ENCODE peak calls at places on chromosomes 7 and 10, in four cellular contexts. One of them, this sample, is unnamed. For H3K4me1, the result is how much of the 10 kb centered on the place peaks cover.

GRCh38 chr10:55509168-55509567 is 708.1 kb upstream of the PCDH15 start:
- DNase-seq in left lung: no peak
- DNase-seq in right lobe of liver: no peak
- DNase-seq in testis: no peak
- DNase-seq in this sample: no peak

GRCh38 chr7:97733276-97734206 is 1.7 kb downstream of the TAC1 start:
- DNase-seq in testis: peak
- DNase-seq in right lobe of liver: no peak
- DNase-seq in left lung: no peak
- DNase-seq in this sample: no peak

GRCh38 chr10:90642136-90642535 is 215.7 kb downstream of the HTR7 start:
- DNase-seq in testis: no peak
- DNase-seq in left lung: no peak
- DNase-seq in right lobe of liver: no peak
- DNase-seq in this sample: no peak

GRCh38 chr10:30691601-30692015 is 62.1 kb upstream of the LYZL2 start:
- DNase-seq in right lobe of liver: no peak
- DNase-seq in testis: no peak
- DNase-seq in left lung: no peak
- DNase-seq in this sample: no peak

GRCh38 chr10:62380002-62380401 is 5.8 kb downstream of the ZNF365 start:
- DNase-seq in left lung: no peak
- DNase-seq in testis: no peak
- DNase-seq in right lobe of liver: no peak
- DNase-seq in this sample: no peak

GRCh38 chr7:136114966-136115762 is 138.0 kb upstream of the MTPN start:
- DNase-seq in left lung: no peak
- DNase-seq in testis: peak
- DNase-seq in right lobe of liver: peak
- DNase-seq in this sample: peak

GRCh38 chr10:48363617-48364355 is 57.3 kb downstream of the MAPK8 start:
- DNase-seq in testis: peak
- DNase-seq in left lung: no peak
- DNase-seq in right lobe of liver: no peak
- DNase-seq in this sample: peak

GRCh38 chr10:3756360-3756740 is 28.7 kb downstream of the KLF6 start:
- DNase-seq in right lobe of liver: no peak
- DNase-seq in testis: no peak
- DNase-seq in left lung: no peak
- DNase-seq in this sample: no peak

GRCh38 chr7:137754076-137754851 is 92.5 kb downstream of the DGKI start:
- DNase-seq in right lobe of liver: no peak
- DNase-seq in testis: no peak
- DNase-seq in left lung: no peak
- DNase-seq in this sample: no peak

GRCh38 chr7:69695998-69696657 is 97.9 kb downstream of the AUTS2 start:
- DNase-seq in left lung: no peak
- DNase-seq in right lobe of liver: no peak
- DNase-seq in testis: no peak
- DNase-seq in this sample: peak

GRCh38 chr10:6200588-6201510 is 1.9 kb upstream of the PFKFB3 start:
- DNase-seq in right lobe of liver: peak
- DNase-seq in left lung: peak
- DNase-seq in testis: peak
- DNase-seq in this sample: peak

GRCh38 chr10:7667262-7668141 is 736 bp upstream of the ITIH5 start:
- DNase-seq in right lobe of liver: no peak
- DNase-seq in testis: no peak
- DNase-seq in left lung: no peak
- DNase-seq in this sample: no peak

GRCh38 chr7:84181628-84182027 is 13.0 kb downstream of the SEMA3A start:
- DNase-seq in right lobe of liver: no peak
- DNase-seq in left lung: no peak
- DNase-seq in testis: no peak
- DNase-seq in this sample: no peak

GRCh38 chr10:21403256-21404015 is 122.0 kb downstream of the SKIDA1 start:
- DNase-seq in right lobe of liver: no peak
- DNase-seq in testis: no peak
- DNase-seq in left lung: no peak
- DNase-seq in this sample: no peak

GRCh38 chr10:133084491-133084890 is 3.2 kb upstream of the ADGRA1 start:
- DNase-seq in testis: no peak
- DNase-seq in right lobe of liver: no peak
- DNase-seq in left lung: no peak
- DNase-seq in this sample: no peak

GRCh38 chr10:61486251-61486650 is 33.1 kb upstream of the TMEM26 start:
- DNase-seq in left lung: no peak
- DNase-seq in right lobe of liver: no peak
- DNase-seq in testis: no peak
- DNase-seq in this sample: no peak

GRCh38 chr10:58570307-58570723 is 57.6 kb downstream of the BICC1 start:
- DNase-seq in testis: no peak
- DNase-seq in left lung: no peak
- DNase-seq in right lobe of liver: no peak
- DNase-seq in this sample: no peak

GRCh38 chr10:62433181-62433692 is 59.1 kb downstream of the ZNF365 start:
- DNase-seq in testis: peak
- DNase-seq in right lobe of liver: peak
- DNase-seq in left lung: peak
- DNase-seq in this sample: no peak

GRCh38 chr10:100728928-100729876 is 16.2 kb upstream of the PAX2 start:
- DNase-seq in left lung: no peak
- DNase-seq in right lobe of liver: no peak
- DNase-seq in testis: peak
- DNase-seq in this sample: peak

GRCh38 chr7:23662124-23662982 is 17.6 kb upstream of the FAM221A start:
- DNase-seq in right lobe of liver: no peak
- DNase-seq in left lung: no peak
- DNase-seq in testis: no peak
- DNase-seq in this sample: no peak

GRCh38 chr10:80459047-80459865 is 5.1 kb downstream of the TSPAN14 start:
- DNase-seq in testis: peak
- DNase-seq in left lung: peak
- DNase-seq in right lobe of liver: peak
- DNase-seq in this sample: peak

GRCh38 chr10:21523007-21523406 is 2.5 kb downstream of the SKIDA1 start:
- DNase-seq in right lobe of liver: no peak
- DNase-seq in left lung: no peak
- DNase-seq in testis: no peak
- DNase-seq in this sample: no peak

GRCh38 chr7:17554341-17555015 is 256.0 kb downstream of the AHR start:
- DNase-seq in testis: no peak
- DNase-seq in right lobe of liver: no peak
- DNase-seq in left lung: no peak
- DNase-seq in this sample: no peak

GRCh38 chr7:16708980-16709379 is 44.6 kb upstream of the TSPAN13 start:
- DNase-seq in right lobe of liver: no peak
- DNase-seq in testis: no peak
- DNase-seq in left lung: no peak
- DNase-seq in this sample: no peak

GRCh38 chr10:80596391-80597257 is 58.9 kb downstream of the SH2D4B start:
- DNase-seq in testis: peak
- DNase-seq in left lung: no peak
- DNase-seq in right lobe of liver: no peak
- DNase-seq in this sample: peak

GRCh38 chr7:80584778-80585177 is 53.7 kb upstream of the CD36 start:
- DNase-seq in left lung: no peak
- DNase-seq in right lobe of liver: no peak
- DNase-seq in testis: no peak
- DNase-seq in this sample: no peak

GRCh38 chr10:131677671-131678070 is 223.1 kb upstream of the PPP2R2D start:
- DNase-seq in left lung: no peak
- DNase-seq in right lobe of liver: no peak
- DNase-seq in testis: no peak
- DNase-seq in this sample: no peak

GRCh38 chr10:56296626-56297025 is 64.4 kb downstream of the ZWINT start:
- DNase-seq in left lung: no peak
- DNase-seq in testis: no peak
- DNase-seq in right lobe of liver: no peak
- DNase-seq in this sample: no peak

GRCh38 chr7:50502001-50502684 is 52.0 kb upstream of the FIGNL1 start:
- DNase-seq in testis: peak
- DNase-seq in left lung: peak
- DNase-seq in right lobe of liver: no peak
- DNase-seq in this sample: no peak

GRCh38 chr10:29860159-29860558 is 199.2 kb downstream of the JCAD start:
- DNase-seq in right lobe of liver: no peak
- DNase-seq in left lung: no peak
- DNase-seq in testis: no peak
- DNase-seq in this sample: no peak

GRCh38 chr7:141154131-141154732 is 80.4 kb downstream of the TMEM178B start:
- DNase-seq in left lung: no peak
- DNase-seq in testis: no peak
- DNase-seq in right lobe of liver: no peak
- DNase-seq in this sample: no peak

GRCh38 chr7:4792537-4793126 is 17.2 kb downstream of the AP5Z1 start:
- DNase-seq in right lobe of liver: no peak
- DNase-seq in testis: peak
- DNase-seq in left lung: no peak
- DNase-seq in this sample: no peak
- H3K4me1 ChIP-seq in right lobe of liver: under half
- H3K4me1 ChIP-seq in testis: under half
- H3K4me1 ChIP-seq in left lung: under half
- H3K4me1 ChIP-seq in this sample: under half

DNA sequence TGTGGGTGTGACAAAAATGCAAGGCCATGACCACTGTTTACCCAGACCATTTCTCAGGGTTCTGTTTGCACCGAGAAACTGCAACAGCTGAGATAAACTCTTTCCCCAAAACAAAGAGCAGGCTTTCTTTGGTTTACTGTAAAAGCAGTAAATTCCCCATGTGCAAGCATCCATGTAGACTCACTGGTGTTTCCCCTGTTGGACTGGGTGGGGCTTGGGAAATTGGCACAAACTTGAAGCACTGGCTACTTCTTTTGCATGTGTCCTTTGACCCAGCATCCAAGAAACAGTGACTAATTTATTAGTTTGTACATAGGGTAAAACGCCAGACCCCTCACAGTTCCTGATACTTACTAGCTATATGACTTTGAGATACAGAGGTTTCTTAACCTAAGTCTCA is 12.3 kb downstream of the IQUB start:
- DNase-seq in left lung: no peak
- DNase-seq in right lobe of liver: no peak
- DNase-seq in testis: no peak
- DNase-seq in this sample: no peak
- TF ChIP-seq CTCF in left lung: no peak
- TF ChIP-seq CTCF in right lobe of liver: no peak
- TF ChIP-seq CTCF in testis: no peak
- TF ChIP-seq CTCF in this sample: no peak

DNA sequence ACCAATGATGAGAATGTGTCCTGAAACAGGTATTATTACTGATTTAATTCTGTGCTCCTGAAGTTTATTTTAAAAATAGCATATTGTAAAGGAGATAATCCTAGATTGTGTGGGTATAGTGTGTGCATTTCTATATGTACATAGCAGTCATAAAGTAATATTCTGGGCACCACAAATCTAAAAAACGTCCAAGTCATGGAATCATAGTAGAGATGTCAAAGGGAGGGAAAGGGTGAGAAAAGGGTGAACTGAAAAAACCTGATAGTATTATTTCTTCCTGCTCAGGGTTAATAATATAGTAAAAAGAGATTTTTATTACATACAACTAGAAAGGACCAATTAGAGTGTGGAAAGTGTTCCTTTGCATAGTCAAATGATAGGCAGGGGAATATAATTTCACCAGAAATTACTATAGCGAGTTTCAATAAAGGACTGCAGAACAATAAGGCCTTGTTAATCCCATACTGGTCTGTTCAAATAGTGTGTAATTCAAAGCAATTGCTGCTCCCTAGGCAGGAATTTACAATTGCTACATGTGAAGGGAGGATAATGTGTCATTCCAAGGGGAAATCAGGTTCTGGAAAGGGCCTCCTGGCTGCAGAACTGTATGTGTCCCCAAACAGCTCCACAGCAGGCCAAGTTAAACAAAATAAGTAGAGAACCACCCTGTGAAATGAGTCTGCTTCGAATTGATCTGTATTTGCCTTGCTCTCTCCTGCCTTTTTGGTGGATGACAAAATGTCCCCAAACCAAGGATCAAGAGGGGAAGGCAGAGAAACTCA is 42.5 kb upstream of the KMT2E start:
- DNase-seq in testis: no peak
- DNase-seq in left lung: no peak
- DNase-seq in right lobe of liver: no peak
- DNase-seq in this sample: no peak
- H3K27ac ChIP-seq in testis: peak
- H3K27ac ChIP-seq in left lung: peak
- H3K27ac ChIP-seq in right lobe of liver: no peak
- H3K27ac ChIP-seq in this sample: no peak

DNA sequence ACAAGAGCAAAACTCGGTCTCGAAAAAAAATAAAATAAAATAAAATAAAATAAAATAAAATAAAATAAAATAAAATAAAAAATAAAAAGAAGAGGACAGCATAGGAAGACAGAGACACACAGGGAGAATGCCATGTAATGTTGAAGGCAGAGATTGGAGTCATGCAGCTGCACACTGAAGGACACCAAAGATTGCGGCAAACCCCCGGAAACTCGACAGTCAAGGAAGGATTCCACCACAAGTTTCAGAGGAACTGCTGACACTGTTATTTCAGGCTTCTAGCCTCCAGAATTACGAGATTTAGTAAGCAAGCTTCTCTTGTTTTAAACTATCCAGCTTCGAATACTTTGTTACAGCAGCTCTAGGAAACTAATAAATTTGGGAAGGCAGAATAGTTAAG is 9.4 kb downstream of the CPED1 start:
- DNase-seq in right lobe of liver: no peak
- DNase-seq in left lung: peak
- DNase-seq in testis: peak
- DNase-seq in this sample: no peak
- H3K4me1 ChIP-seq in right lobe of liver: under half
- H3K4me1 ChIP-seq in left lung: half or more
- H3K4me1 ChIP-seq in testis: under half
- H3K4me1 ChIP-seq in this sample: under half

GRCh38 chr10:117164878-117165556 is 26.9 kb upstream of the VAX1 start:
- DNase-seq in right lobe of liver: no peak
- DNase-seq in testis: no peak
- DNase-seq in left lung: no peak
- DNase-seq in this sample: no peak

GRCh38 chr10:117163954-117164292 is 25.9 kb upstream of the VAX1 start:
- DNase-seq in left lung: no peak
- DNase-seq in right lobe of liver: no peak
- DNase-seq in testis: no peak
- DNase-seq in this sample: no peak

GRCh38 chr10:117162093-117163021 is 24.3 kb upstream of the VAX1 start:
- DNase-seq in left lung: no peak
- DNase-seq in right lobe of liver: no peak
- DNase-seq in testis: no peak
- DNase-seq in this sample: no peak

GRCh38 chr10:117161386-117162033 is 23.4 kb upstream of the VAX1 start:
- DNase-seq in right lobe of liver: no peak
- DNase-seq in testis: no peak
- DNase-seq in left lung: no peak
- DNase-seq in this sample: no peak

GRCh38 chr10:117163061-117163953 is 25.2 kb upstream of the VAX1 start:
- DNase-seq in left lung: no peak
- DNase-seq in right lobe of liver: peak
- DNase-seq in testis: no peak
- DNase-seq in this sample: no peak
- TF ChIP-seq CTCF in left lung: no peak
- TF ChIP-seq CTCF in right lobe of liver: no peak
- TF ChIP-seq CTCF in testis: no peak
- TF ChIP-seq CTCF in this sample: no peak

This sample was measured in OCI-LY7.